ENCODE peak calls at places on chromosome 14, in ten cellular contexts. G is cardiac muscle cell; P is CD8-positive, alpha-beta memory T cell; W is amniotic epithelial cell; D is AML-193; Y is Right ventricle myocardium inferior; F is NCI-H446; C is bronchial epithelial cell; E is EL; U is lower leg skin. V is an unnamed sample.

GRCh38 chr14:59190372-59190771 is 1.9 kb downstream of the DAAM1 start:
- DNase-seq in G (peak), P (no peak), W (no peak), D (peak), Y (no peak), F (no peak), C (no peak), E (peak), U (no peak), V (no peak)

GRCh38 chr14:86723254-86723624 is 1193.3 kb downstream of the FLRT2 start:
- DNase-seq in G (no peak), P (no peak), W (no peak), D (no peak), Y (no peak), F (no peak), C (no peak), E (no peak), U (no peak), V (no peak)

GRCh38 chr14:92093320-92093719 is 13.1 kb downstream of the ATXN3 start:
- DNase-seq in G (no peak), P (no peak), W (no peak), D (no peak), Y (no peak), F (no peak), C (no peak), E (no peak), U (no peak), V (no peak)

GRCh38 chr14:35829449-35829848 is 3.3 kb downstream of the BRMS1L start:
- DNase-seq in G (peak), P (no peak), W (peak), D (no peak), Y (no peak), F (no peak), C (no peak), E (peak), U (no peak), V (no peak)

GRCh38 chr14:60245316-60246177 is 3.5 kb upstream of the PPM1A start:
- DNase-seq in G (no peak), P (no peak), W (no peak), D (no peak), Y (no peak), F (no peak), C (no peak), E (no peak), U (no peak), V (no peak)

GRCh38 chr14:95524706-95525512 is 8.5 kb upstream of the SYNE3 start:
- DNase-seq in G (no peak), P (no peak), W (peak), D (no peak), Y (no peak), F (no peak), C (peak), E (peak), U (no peak), V (no peak)

GRCh38 chr14:37585971-37586759 is 8.9 kb downstream of the FOXA1 start:
- DNase-seq in G (no peak), P (no peak), W (no peak), D (no peak), Y (no peak), F (no peak), C (peak), E (no peak), U (no peak), V (no peak)

GRCh38 chr14:68792022-68792829 is 641 bp downstream of the ZFP36L1 start:
- DNase-seq in G (no peak), P (no peak), W (no peak), D (no peak), Y (no peak), F (no peak), C (no peak), E (no peak), U (no peak), V (no peak)

GRCh38 chr14:95156153-95156764 is 1.1 kb downstream of the DICER1 start:
- DNase-seq in G (peak), P (no peak), W (peak), D (no peak), Y (no peak), F (no peak), C (peak), E (peak), U (no peak), V (no peak)

GRCh38 chr14:21092147-21093011 is 6.1 kb downstream of the ZNF219 start:
- DNase-seq in G (peak), P (peak), W (peak), D (peak), Y (peak), F (no peak), C (peak), E (peak), U (peak), V (no peak)

GRCh38 chr14:22381751-22382150 is 207.3 kb downstream of the DAD1 start:
- DNase-seq in G (no peak), P (no peak), W (no peak), D (no peak), Y (no peak), F (no peak), C (no peak), E (no peak), U (no peak), V (no peak)

GRCh38 chr14:72432748-72433147 is 461.2 kb downstream of the DPF3 start:
- DNase-seq in G (no peak), P (no peak), W (no peak), D (no peak), Y (no peak), F (no peak), C (no peak), E (no peak), U (no peak), V (no peak)

GRCh38 chr14:103890052-103890371 is 38.2 kb upstream of the TDRD9 start:
- DNase-seq in G (no peak), P (no peak), W (no peak), D (no peak), Y (no peak), F (no peak), C (no peak), E (no peak), U (no peak), V (no peak)

GRCh38 chr14:23054000-23054811 is 3.1 kb downstream of the CDH24 start:
- DNase-seq in G (no peak), P (no peak), W (no peak), D (no peak), Y (no peak), F (no peak), C (no peak), E (no peak), U (no peak), V (no peak)

GRCh38 chr14:96559571-96559970 is 57.4 kb downstream of the PAPOLA start:
- DNase-seq in G (no peak), P (no peak), W (no peak), D (no peak), Y (no peak), F (no peak), C (no peak), E (no peak), U (no peak), V (no peak)

GRCh38 chr14:61296707-61297502 is 15.8 kb upstream of the TMEM30B start:
- DNase-seq in G (peak), P (no peak), W (peak), D (peak), Y (no peak), F (peak), C (peak), E (peak), U (no peak), V (peak)

GRCh38 chr14:65926504-65926903 is 514.0 kb downstream of the FUT8 start:
- DNase-seq in G (no peak), P (no peak), W (no peak), D (no peak), Y (no peak), F (no peak), C (no peak), E (no peak), U (no peak), V (no peak)

GRCh38 chr14:32896979-32897723 is 41.5 kb upstream of the NPAS3 start:
- DNase-seq in G (peak), P (no peak), W (peak), D (no peak), Y (no peak), F (no peak), C (no peak), E (peak), U (no peak), V (no peak)

GRCh38 chr14:49479432-49479831 is 106.7 kb downstream of the RPS29 start:
- DNase-seq in G (no peak), P (no peak), W (no peak), D (no peak), Y (no peak), F (no peak), C (no peak), E (no peak), U (no peak), V (no peak)

GRCh38 chr14:104891664-104892500 is 26.8 kb downstream of the CEP170B start:
- DNase-seq in G (no peak), P (no peak), W (no peak), D (no peak), Y (no peak), F (no peak), C (no peak), E (no peak), U (no peak), V (no peak)

GRCh38 chr14:80211143-80212024 is at the start of gene DIO2:
- DNase-seq in G (peak), P (no peak), W (peak), D (no peak), Y (peak), F (no peak), C (peak), E (peak), U (peak), V (no peak)

GRCh38 chr14:53460544-53460943 is 307.4 kb upstream of the DDHD1 start:
- DNase-seq in G (no peak), P (no peak), W (no peak), D (no peak), Y (no peak), F (no peak), C (no peak), E (no peak), U (no peak), V (no peak)

GRCh38 chr14:55336161-55336560 is 64.9 kb downstream of the FBXO34 start:
- DNase-seq in G (peak), P (peak), W (no peak), D (no peak), Y (no peak), F (no peak), C (peak), E (peak), U (no peak), V (no peak)

GRCh38 chr14:26554069-26554772 is 43.6 kb downstream of the NOVA1 start:
- DNase-seq in G (no peak), P (no peak), W (no peak), D (no peak), Y (no peak), F (no peak), C (no peak), E (no peak), U (no peak), V (no peak)

GRCh38 chr14:59020382-59020781 is 168.1 kb upstream of the DAAM1 start:
- DNase-seq in G (peak), P (no peak), W (peak), D (peak), Y (no peak), F (peak), C (peak), E (peak), U (no peak), V (no peak)

GRCh38 chr14:101098641-101099040 is 195.1 kb upstream of the RTL1 start:
- DNase-seq in G (no peak), P (no peak), W (peak), D (no peak), Y (no peak), F (no peak), C (no peak), E (no peak), U (peak), V (no peak)

GRCh38 chr14:33335366-33335765 is 396.7 kb downstream of the NPAS3 start:
- DNase-seq in G (peak), P (no peak), W (peak), D (no peak), Y (no peak), F (no peak), C (no peak), E (peak), U (no peak), V (no peak)

GRCh38 chr14:36057452-36058142 is 118.9 kb downstream of the PTCSC3 start:
- DNase-seq in G (peak), P (no peak), W (no peak), D (no peak), Y (no peak), F (peak), C (peak), E (no peak), U (no peak), V (no peak)

GRCh38 chr14:105937253-105938054 is 411.1 kb downstream of the TMEM121 start:
- DNase-seq in G (no peak), P (no peak), W (no peak), D (no peak), Y (no peak), F (no peak), C (no peak), E (no peak), U (no peak), V (no peak)

GRCh38 chr14:105087963-105088811 is 23.0 kb upstream of the GPR132 start:
- DNase-seq in G (peak), P (no peak), W (peak), D (no peak), Y (peak), F (no peak), C (peak), E (peak), U (no peak), V (no peak)

GRCh38 chr14:47276931-47277330 is 398.5 kb downstream of the MDGA2 start:
- DNase-seq in G (no peak), P (no peak), W (no peak), D (no peak), Y (no peak), F (no peak), C (no peak), E (no peak), U (no peak), V (no peak)